ENCODE peak calls at places on chromosomes 13 and 19, in four cellular contexts. One of them, this sample, is unnamed.

GRCh38 chr19:35417713-35418534 is 30.1 kb upstream of the FFAR2 start:
- DNase-seq in GM23338: no peak
- DNase-seq in left lung: no peak
- DNase-seq in neural progenitor cell: no peak
- DNase-seq in this sample: no peak

GRCh38 chr13:51804295-51805172 is 571 bp upstream of the DHRS12 start:
- DNase-seq in neural progenitor cell: no peak
- DNase-seq in left lung: no peak
- DNase-seq in GM23338: no peak
- DNase-seq in this sample: no peak

GRCh38 chr13:44810067-44810840 is 179.0 kb downstream of the NUFIP1 start:
- DNase-seq in neural progenitor cell: no peak
- DNase-seq in GM23338: no peak
- DNase-seq in left lung: no peak
- DNase-seq in this sample: peak; percentile 53

GRCh38 chr13:37037231-37037630 is 22.3 kb downstream of the SUPT20H start:
- DNase-seq in neural progenitor cell: no peak
- DNase-seq in left lung: no peak
- DNase-seq in GM23338: no peak
- DNase-seq in this sample: no peak

GRCh38 chr13:71851541-71851940 is 15.5 kb downstream of the DACH1 start:
- DNase-seq in neural progenitor cell: no peak
- DNase-seq in GM23338: no peak
- DNase-seq in left lung: no peak
- DNase-seq in this sample: no peak

GRCh38 chr19:35755550-35756371 is 1.1 kb downstream of the HSPB6 start:
- DNase-seq in neural progenitor cell: peak; percentile 47
- DNase-seq in GM23338: peak; percentile 23
- DNase-seq in left lung: peak; percentile 84
- DNase-seq in this sample: peak; percentile 87

GRCh38 chr13:38202730-38203129 is 146.9 kb upstream of the UFM1 start:
- DNase-seq in neural progenitor cell: no peak
- DNase-seq in GM23338: no peak
- DNase-seq in left lung: no peak
- DNase-seq in this sample: peak; percentile 23

GRCh38 chr19:13985771-13986347 is 20.3 kb downstream of the RFX1 start:
- DNase-seq in left lung: no peak
- DNase-seq in neural progenitor cell: no peak
- DNase-seq in GM23338: peak; percentile 56
- DNase-seq in this sample: no peak

GRCh38 chr13:37187110-37187509 is 81.6 kb upstream of the CSNK1A1L start:
- DNase-seq in neural progenitor cell: no peak
- DNase-seq in GM23338: no peak
- DNase-seq in left lung: no peak
- DNase-seq in this sample: peak; percentile 54

GRCh38 chr13:112839347-112840105 is 129.5 kb upstream of the MCF2L start:
- DNase-seq in GM23338: no peak
- DNase-seq in neural progenitor cell: no peak
- DNase-seq in left lung: no peak
- DNase-seq in this sample: peak; percentile 60

GRCh38 chr13:46603165-46603603 is 50.2 kb downstream of the LRCH1 start:
- DNase-seq in GM23338: peak; percentile 55
- DNase-seq in left lung: no peak
- DNase-seq in neural progenitor cell: peak; percentile 30
- DNase-seq in this sample: peak; percentile 52
- TF ChIP-seq CTCF in GM23338: peak; percentile 61
- TF ChIP-seq CTCF in left lung: no peak
- TF ChIP-seq CTCF in neural progenitor cell: peak; percentile 50
- TF ChIP-seq CTCF in this sample: peak; percentile 52

GRCh38 chr13:45850020-45850613 is 1.4 kb downstream of the SIAH3 start:
- DNase-seq in neural progenitor cell: peak; percentile 45
- DNase-seq in left lung: no peak
- DNase-seq in GM23338: peak; percentile 64
- DNase-seq in this sample: no peak
- H3K4me3 ChIP-seq in neural progenitor cell: peak overlapping the region; percentile 46
- H3K4me3 ChIP-seq in left lung: no peak overlapping the region
- H3K4me3 ChIP-seq in GM23338: peak overlapping the region; percentile 75
- H3K4me3 ChIP-seq in this sample: no peak overlapping the region

GRCh38 chr19:17874423-17875135 is 2.8 kb downstream of the SLC5A5 start:
- DNase-seq in GM23338: no peak
- DNase-seq in left lung: no peak
- DNase-seq in neural progenitor cell: no peak
- DNase-seq in this sample: no peak
- TF ChIP-seq CTCF in GM23338: no peak
- TF ChIP-seq CTCF in left lung: no peak
- TF ChIP-seq CTCF in neural progenitor cell: no peak
- TF ChIP-seq CTCF in this sample: no peak

GRCh38 chr19:11420429-11420893 is 1.3 kb upstream of the RGL3 start:
- DNase-seq in GM23338: peak; percentile 44
- DNase-seq in left lung: peak; percentile 81
- DNase-seq in neural progenitor cell: peak; percentile 44
- DNase-seq in this sample: no peak
- H3K4me3 ChIP-seq in GM23338: peak overlapping the region; percentile 90
- H3K4me3 ChIP-seq in left lung: peak overlapping the region; percentile 7
- H3K4me3 ChIP-seq in neural progenitor cell: peak overlapping the region; percentile 38
- H3K4me3 ChIP-seq in this sample: peak overlapping the region; percentile 30

GRCh38 chr19:58387338-58388174 is 487 bp downstream of the RPS5 start:
- DNase-seq in GM23338: no peak
- DNase-seq in left lung: no peak
- DNase-seq in neural progenitor cell: no peak
- DNase-seq in this sample: peak; percentile 33
- TF ChIP-seq CTCF in GM23338: peak; percentile 26
- TF ChIP-seq CTCF in left lung: no peak
- TF ChIP-seq CTCF in neural progenitor cell: peak; percentile 11
- TF ChIP-seq CTCF in this sample: no peak

DNA sequence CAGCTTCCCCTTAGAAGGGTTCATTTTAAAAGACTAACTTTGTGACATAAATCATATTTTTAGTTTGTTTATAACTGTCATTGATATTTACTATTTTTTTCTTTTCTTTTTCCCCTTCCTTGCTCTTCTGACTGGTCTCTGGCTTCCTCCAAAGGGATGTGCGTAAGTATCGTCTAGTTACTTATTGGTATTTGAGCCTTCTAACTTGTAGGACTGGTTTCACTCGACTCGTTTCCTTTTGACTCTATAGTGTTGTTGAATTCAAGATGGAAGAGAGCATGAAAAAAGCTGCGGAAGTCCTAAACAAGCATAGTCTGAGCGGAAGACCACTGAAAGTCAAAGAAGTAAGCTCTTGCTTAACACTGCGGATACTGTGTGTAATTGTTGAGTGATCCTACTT is 18.6 kb downstream of the HNRNPM start:
- DNase-seq in neural progenitor cell: no peak
- DNase-seq in GM23338: no peak
- DNase-seq in left lung: no peak
- DNase-seq in this sample: no peak
- H3K4me3 ChIP-seq in neural progenitor cell: no peak overlapping the region
- H3K4me3 ChIP-seq in GM23338: no peak overlapping the region
- H3K4me3 ChIP-seq in left lung: no peak overlapping the region
- H3K4me3 ChIP-seq in this sample: no peak overlapping the region

GRCh38 chr13:46160065-46160464 is 21.9 kb downstream of the LCP1 start:
- DNase-seq in left lung: no peak
- DNase-seq in GM23338: no peak
- DNase-seq in neural progenitor cell: no peak
- DNase-seq in this sample: no peak
- TF ChIP-seq CTCF in left lung: no peak
- TF ChIP-seq CTCF in GM23338: no peak
- TF ChIP-seq CTCF in neural progenitor cell: no peak
- TF ChIP-seq CTCF in this sample: no peak

DNA sequence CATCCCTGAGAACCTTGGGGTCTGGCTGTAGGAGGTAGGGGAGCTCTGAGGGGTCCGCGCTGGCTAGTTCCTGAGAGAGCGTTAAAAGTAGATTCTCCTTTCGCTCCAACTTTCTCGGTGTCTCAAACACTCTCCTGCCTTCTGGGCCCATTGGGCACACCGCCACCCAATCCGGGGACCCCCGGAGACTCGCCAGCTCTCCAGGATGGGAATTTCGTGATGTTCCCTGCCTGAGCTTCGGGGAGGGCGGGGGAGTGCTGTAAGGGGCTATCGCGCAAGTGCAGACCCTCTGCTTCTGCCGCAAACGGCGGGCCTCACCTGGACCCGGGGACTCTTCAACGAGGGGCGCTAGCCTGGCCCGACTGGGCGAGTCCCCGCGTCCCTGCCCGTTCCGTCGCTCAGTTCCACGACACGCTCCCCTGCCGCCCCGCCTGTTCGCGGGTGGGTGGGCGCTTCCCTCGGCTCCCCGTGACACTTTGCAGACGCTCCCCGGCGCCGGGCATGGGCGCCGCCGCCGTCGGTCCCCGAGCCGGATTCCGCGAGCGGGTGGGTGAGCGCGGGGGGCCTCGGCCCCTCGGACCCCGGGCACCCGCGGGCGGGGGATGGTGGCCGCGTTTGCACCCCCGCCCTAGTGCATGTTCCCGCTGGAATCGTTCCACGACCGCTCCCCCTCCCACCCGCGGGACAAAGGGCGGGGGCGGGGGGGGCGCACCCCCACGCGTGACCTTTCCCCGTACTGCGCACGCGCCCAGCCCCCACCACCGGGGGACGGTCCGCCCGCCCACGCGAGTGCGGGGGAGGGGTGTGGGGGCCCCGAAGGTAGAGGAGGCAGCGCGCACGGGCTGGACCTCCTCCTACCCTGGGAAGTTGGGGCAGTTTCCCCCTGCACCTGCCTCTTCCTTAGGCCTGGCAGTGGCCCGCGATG is at the start of gene CCDC106:
- DNase-seq in GM23338: peak; percentile 96
- DNase-seq in left lung: peak; percentile 85
- DNase-seq in neural progenitor cell: peak; percentile 90
- DNase-seq in this sample: peak; percentile 79
- H3K4me3 ChIP-seq in GM23338: peak within 1 kb of the TSS; percentile 65
- H3K4me3 ChIP-seq in left lung: peak within 1 kb of the TSS; percentile 79
- H3K4me3 ChIP-seq in neural progenitor cell: peak within 1 kb of the TSS; percentile 98
- H3K4me3 ChIP-seq in this sample: peak within 1 kb of the TSS; percentile 91

GRCh38 chr13:111344471-111345191 is 24.2 kb downstream of the TEX29 start:
- DNase-seq in GM23338: peak; percentile 92
- DNase-seq in left lung: peak; percentile 82
- DNase-seq in neural progenitor cell: peak; percentile 91
- DNase-seq in this sample: peak; percentile 71
- TF ChIP-seq CTCF in GM23338: peak; percentile 75
- TF ChIP-seq CTCF in left lung: peak; percentile 27
- TF ChIP-seq CTCF in neural progenitor cell: peak; percentile 70
- TF ChIP-seq CTCF in this sample: peak; percentile 70

This sample was measured in choroid plexus epithelial cell.